ENCODE peak calls at places on chromosome 17, in four cellular contexts. R is IMR-90, S is mesendoderm, K is H1. T is an unnamed sample.

GRCh38 chr17:71632328-71632727 is 488.5 kb upstream of the SOX9 start:
- DNase-seq in K (no peak), R (peak; percentile 41), S (no peak), T (peak; percentile 6)

GRCh38 chr17:11953924-11954323 is 43.4 kb downstream of the ZNF18 start:
- DNase-seq in R (no peak), S (no peak), K (no peak), T (no peak)

GRCh38 chr17:18166894-18167293 is 16.7 kb upstream of the ALKBH5 start:
- DNase-seq in K (no peak), S (no peak), R (no peak), T (no peak)

GRCh38 chr17:78806451-78806850 is 24.4 kb upstream of the CYTH1 start:
- DNase-seq in R (no peak), K (no peak), S (peak; percentile 39), T (peak; percentile 22)

GRCh38 chr17:39236383-39236927 is 10.7 kb upstream of the STAC2 start:
- DNase-seq in S (no peak), K (no peak), R (no peak), T (no peak)

GRCh38 chr17:3770471-3770870 is 30.5 kb downstream of the ITGAE start:
- DNase-seq in S (no peak), R (no peak), K (no peak), T (no peak)

GRCh38 chr17:81660441-81660840 is 4.1 kb upstream of the PDE6G start:
- DNase-seq in R (no peak), S (no peak), K (no peak), T (no peak)

GRCh38 chr17:47830991-47831933 is at the start of the genes LRRC46 and MRPL10:
- DNase-seq in K (peak; percentile 94), S (peak; percentile 96), R (peak; percentile 90), T (peak; percentile 81)

GRCh38 chr17:29625037-29625750 is 2.5 kb upstream of the CORO6 start:
- DNase-seq in R (peak; percentile 35), S (peak; percentile 78), K (no peak), T (peak; percentile 55)

GRCh38 chr17:65559802-65560627 is 1.4 kb downstream of the AXIN2 start:
- DNase-seq in S (peak; percentile 74), K (peak; percentile 73), R (no peak), T (no peak)

GRCh38 chr17:28663723-28664122 is 1.7 kb downstream of the SUPT6H start:
- DNase-seq in R (no peak), S (no peak), K (no peak), T (no peak)

GRCh38 chr17:40310882-40311391 is 2.0 kb downstream of the RARA start:
- DNase-seq in S (no peak), R (no peak), K (no peak), T (no peak)
- H3K4me3 ChIP-seq in S (no peak overlapping the region), R (no peak overlapping the region), K (no peak overlapping the region), T (no peak overlapping the region)

GRCh38 chr17:77258638-77259037 is 117.9 kb downstream of the SEC14L1 start:
- DNase-seq in K (no peak), R (no peak), S (peak; percentile 30), T (no peak)

GRCh38 chr17:77257169-77257568 is 116.4 kb downstream of the SEC14L1 start:
- DNase-seq in K (no peak), R (no peak), S (no peak), T (no peak)

GRCh38 chr17:77257596-77258458 is 117.1 kb downstream of the SEC14L1 start:
- DNase-seq in S (no peak), K (no peak), R (no peak), T (no peak)

GRCh38 chr17:77254961-77255741 is 114.4 kb downstream of the SEC14L1 start:
- DNase-seq in R (peak; percentile 86), K (no peak), S (peak; percentile 68), T (peak; percentile 94)

DNA sequence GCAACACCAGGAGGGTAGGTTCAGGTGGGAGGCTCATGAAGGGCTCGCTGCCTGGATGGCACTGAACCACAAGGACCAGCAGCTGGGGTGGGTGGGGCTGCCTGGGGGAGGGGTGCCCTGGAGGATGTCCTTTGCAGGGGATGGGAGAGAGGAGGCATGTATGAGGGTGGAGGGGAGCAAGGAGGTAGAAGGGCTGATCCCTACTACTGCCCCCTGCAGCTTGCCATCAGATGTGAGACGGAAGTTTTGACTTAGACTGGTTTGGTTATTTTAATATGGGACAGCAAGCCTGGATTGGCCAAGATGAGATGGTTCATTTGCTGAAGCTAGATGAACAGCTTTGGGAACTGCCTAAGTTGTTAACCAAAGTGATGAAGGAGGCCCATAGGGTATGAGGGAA is 115.9 kb downstream of the SEC14L1 start:
- DNase-seq in S (no peak), K (no peak), R (no peak), T (no peak)
- H2AK5ac ChIP-seq in S (no peak overlapping the region), K (peak overlapping the region; percentile 65), R (peak overlapping the region; percentile 84), T (no peak overlapping the region)

GRCh38 chr17:50926523-50926922 is 60.4 kb upstream of the TOB1 start:
- DNase-seq in R (no peak), K (no peak), S (no peak), T (no peak)

GRCh38 chr17:50925296-50925891 is 59.2 kb upstream of the TOB1 start:
- DNase-seq in K (no peak), R (no peak), S (no peak), T (no peak)

GRCh38 chr17:50924800-50925199 is 58.6 kb upstream of the TOB1 start:
- DNase-seq in R (no peak), K (no peak), S (no peak), T (no peak)

GRCh38 chr17:50928662-50929061 is 62.5 kb upstream of the TOB1 start:
- DNase-seq in S (no peak), R (no peak), K (no peak), T (no peak)

DNA sequence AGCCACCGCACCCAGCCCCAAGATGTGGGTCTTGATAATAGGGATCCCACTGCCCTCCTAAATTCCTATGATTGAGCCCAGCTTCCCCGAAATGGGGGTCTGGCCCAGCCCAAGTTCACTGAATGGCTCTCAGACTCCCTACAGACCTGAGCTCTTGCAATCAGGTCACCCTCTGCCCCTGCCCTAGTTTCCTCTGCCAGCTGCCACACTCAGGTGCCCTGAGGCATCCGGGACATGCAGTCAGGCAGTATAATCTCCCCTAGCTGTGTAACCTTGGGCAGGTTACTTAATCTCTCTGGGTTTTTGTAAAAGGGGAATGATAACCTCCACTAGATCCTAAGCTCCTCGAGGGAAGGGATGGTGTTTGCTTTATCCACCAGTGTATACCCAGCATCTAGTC is 61.1 kb upstream of the TOB1 start:
- DNase-seq in R (no peak), K (no peak), S (no peak), T (no peak)
- H3K4ac ChIP-seq in R (no peak overlapping the region), K (no peak overlapping the region), S (no peak overlapping the region), T (no peak overlapping the region)

GRCh38 chr17:79848370-79848766 is 9.1 kb upstream of the CBX4 start:
- DNase-seq in R (no peak), K (no peak), S (no peak), T (no peak)
- H3K4me3 ChIP-seq in R (no peak overlapping the region), K (no peak overlapping the region), S (no peak overlapping the region), T (no peak overlapping the region)

GRCh38 chr17:68383443-68384321 is 73.6 kb downstream of the WIPI1 start:
- DNase-seq in R (peak; percentile 94), S (no peak), K (no peak), T (peak; percentile 73)
- H2AK5ac ChIP-seq in R (peak overlapping the region; percentile 97), S (no peak overlapping the region), K (peak overlapping the region; percentile 72), T (no peak overlapping the region)